ENCODE peak calls at places on chromosomes 3 and 15, in seven cellular contexts. X is A549, K is neuronal stem cell, U is colonic mucosa, Q is uterus, V is ovary, T is AG09309. S is an unnamed sample.

GRCh38 chr15:32659340-32659831 is 17.9 kb downstream of the SCG5 start:
- DNase-seq in Q (no peak), X (peak), V (no peak), U (no peak), K (no peak), T (peak), S (peak)

GRCh38 chr3:106566277-106566676 is 697.5 kb upstream of the CBLB start:
- DNase-seq in U (no peak), T (no peak), V (no peak), X (no peak), Q (no peak), K (no peak), S (no peak)

GRCh38 chr3:189950258-189950657 is 170.4 kb downstream of the P3H2 start:
- DNase-seq in U (no peak), V (no peak), T (no peak), X (no peak), K (no peak), Q (no peak), S (no peak)

GRCh38 chr15:58498821-58499580 is 67.2 kb downstream of the LIPC start:
- DNase-seq in K (no peak), U (no peak), V (no peak), X (peak), Q (no peak), T (peak), S (peak)

GRCh38 chr15:45429974-45430792 is 51.8 kb upstream of the GATM start:
- DNase-seq in T (no peak), V (peak), Q (peak), X (peak), K (peak), U (peak), S (no peak)

GRCh38 chr3:14319654-14320182 is 82.7 kb upstream of the SLC6A6 start:
- DNase-seq in Q (no peak), K (peak), U (peak), T (no peak), X (peak), V (no peak), S (no peak)

GRCh38 chr3:50464578-50464977 is 38.9 kb downstream of the CACNA2D2 start:
- DNase-seq in Q (no peak), T (no peak), X (no peak), K (no peak), V (no peak), U (no peak), S (no peak)

GRCh38 chr3:147656023-147656422 is 246.9 kb downstream of the ZIC1 start:
- DNase-seq in Q (no peak), V (no peak), X (no peak), T (no peak), U (no peak), K (no peak), S (no peak)

GRCh38 chr15:65268411-65268810 is 18.3 kb downstream of the PARP16 start:
- DNase-seq in Q (no peak), T (no peak), X (no peak), V (no peak), K (no peak), U (no peak), S (no peak)

GRCh38 chr3:127655641-127656040 is 17.1 kb upstream of the ABTB1 start:
- DNase-seq in U (no peak), Q (no peak), T (peak), K (no peak), V (no peak), X (no peak), S (no peak)

GRCh38 chr3:28726840-28727239 is 378.2 kb upstream of the AZI2 start:
- DNase-seq in Q (no peak), T (no peak), U (peak), K (peak), V (no peak), X (peak), S (no peak)

GRCh38 chr15:92646216-92646615 is 9.4 kb downstream of the FAM174B start:
- DNase-seq in V (no peak), U (no peak), Q (no peak), X (no peak), T (no peak), K (no peak), S (no peak)
- H3K4me3 ChIP-seq in V (no peak), U (no peak), Q (no peak), X (no peak), T (no peak), K (no peak), S (no peak)

GRCh38 chr3:122921791-122922651 is 105.5 kb downstream of the SEMA5B start:
- DNase-seq in T (no peak), K (peak), V (no peak), U (no peak), Q (no peak), X (peak), S (no peak)
- H3K4me3 ChIP-seq in T (no peak), K (peak), V (no peak), U (no peak), Q (no peak), X (peak), S (no peak)

DNA sequence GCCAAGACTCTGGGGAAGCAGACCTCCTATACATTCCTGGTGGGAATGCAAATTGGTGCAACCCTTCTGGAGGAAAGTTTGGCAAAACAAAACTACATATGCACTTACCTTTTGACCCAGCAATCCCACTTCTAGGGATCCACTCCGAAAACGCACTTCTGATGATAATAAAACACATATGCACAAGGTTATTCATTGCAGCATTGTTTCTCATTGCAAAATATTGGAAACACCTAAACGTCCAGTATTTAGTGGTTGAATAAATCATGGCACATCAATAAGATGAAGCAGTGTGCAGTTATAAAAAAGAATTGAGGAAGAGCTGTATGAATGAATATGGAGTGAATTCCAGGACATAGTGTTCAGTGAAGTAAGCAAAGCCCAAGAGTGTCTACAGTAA is 145.4 kb upstream of the ABHD17C start:
- DNase-seq in U (no peak), T (no peak), X (no peak), Q (no peak), V (no peak), K (no peak), S (no peak)
- H3K4me3 ChIP-seq in U (no peak), T (peak), X (no peak), Q (no peak), V (no peak), K (no peak), S (no peak)

DNA sequence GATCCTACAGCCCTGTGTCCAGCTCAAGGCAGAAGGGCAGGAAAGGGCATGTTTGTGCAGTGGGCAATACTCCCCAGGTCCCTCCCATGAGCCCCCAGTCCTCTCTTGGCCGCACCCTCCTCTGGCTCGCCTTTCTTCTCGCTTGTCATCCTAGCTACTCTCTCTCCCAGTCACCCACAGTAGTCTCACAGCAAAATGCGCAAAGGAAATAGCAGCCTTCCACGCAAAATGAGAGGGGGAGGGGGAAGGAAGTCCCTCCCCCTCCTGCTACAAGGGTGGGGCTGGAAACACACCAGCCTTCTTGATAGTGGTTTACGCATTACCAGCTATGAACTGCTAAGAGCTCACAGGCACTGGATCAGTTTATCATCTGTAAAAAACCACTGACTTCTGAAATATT is 83.8 kb downstream of the GADL1 start:
- DNase-seq in Q (peak), K (no peak), U (no peak), V (no peak), T (no peak), X (no peak), S (no peak)
- H3K4me3 ChIP-seq in Q (no peak), K (no peak), U (no peak), V (no peak), T (no peak), X (no peak), S (no peak)

DNA sequence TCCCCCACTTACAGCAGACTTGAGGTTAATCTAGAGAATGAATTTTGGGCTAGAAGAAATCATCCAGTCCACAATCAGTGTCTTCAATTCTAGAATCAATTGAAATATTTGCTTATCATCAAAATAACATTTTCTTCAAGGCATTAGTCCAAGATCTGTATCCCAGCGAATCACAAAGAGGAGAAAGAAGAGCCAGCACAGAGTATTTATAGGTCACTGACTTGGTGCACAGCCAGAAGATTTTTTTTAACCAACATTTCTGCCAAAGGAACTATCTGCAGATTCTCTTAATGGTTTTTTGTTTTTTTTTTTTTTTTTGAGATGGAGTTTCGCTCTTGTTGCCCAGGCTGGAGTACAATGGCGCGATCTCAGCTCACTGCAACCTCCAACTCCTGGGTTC is 178.2 kb downstream of the TNIK start:
- DNase-seq in U (peak), T (peak), K (no peak), V (no peak), X (no peak), Q (peak), S (peak)
- H3K4me3 ChIP-seq in U (no peak), T (no peak), K (no peak), V (no peak), X (no peak), Q (no peak), S (no peak)

GRCh38 chr3:197368330-197368729 is 69.9 kb upstream of the DLG1 start:
- DNase-seq in X (no peak), T (no peak), Q (no peak), K (no peak), V (no peak), U (no peak), S (no peak)
- H3K4me3 ChIP-seq in X (no peak), T (no peak), Q (no peak), K (no peak), V (no peak), U (no peak), S (no peak)

GRCh38 chr3:72523409-72524172 is 324.7 kb downstream of the SHQ1 start:
- DNase-seq in U (peak), X (no peak), V (no peak), K (no peak), Q (no peak), T (no peak), S (no peak)
- H3K4me3 ChIP-seq in U (no peak), X (no peak), V (no peak), K (no peak), Q (no peak), T (no peak), S (no peak)

DNA sequence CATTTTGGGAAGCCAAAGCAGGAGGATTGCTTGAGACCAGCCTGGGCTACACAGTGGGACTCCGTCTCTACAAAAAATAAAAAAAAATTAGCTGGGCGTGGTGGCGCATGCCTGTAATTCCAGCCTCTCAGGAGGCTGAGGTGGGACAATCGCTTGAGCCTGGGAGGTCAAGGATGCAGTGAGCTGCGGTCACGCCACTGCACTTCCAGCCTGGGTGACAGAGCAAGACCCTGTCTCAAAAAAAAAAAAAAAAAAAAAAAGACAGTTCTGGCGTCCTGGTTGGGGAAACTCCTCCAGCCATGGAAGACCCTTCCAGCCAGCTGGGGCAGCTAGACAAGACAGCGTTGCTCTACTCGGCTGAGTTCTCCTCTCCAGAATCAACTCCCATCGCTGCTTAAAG is 36.5 kb downstream of the CPN2 start:
- DNase-seq in X (no peak), U (no peak), T (no peak), K (no peak), Q (peak), V (no peak), S (no peak)
- H3K4me3 ChIP-seq in X (peak), U (no peak), T (no peak), K (no peak), Q (no peak), V (no peak), S (peak)

S was measured in skeletal muscle cell.